ENCODE peak calls at places on chromosomes 6 and 20, in seven cellular contexts. L, G, U, W, C, Y and A are unnamed samples.

GRCh38 chr6:166259296-166259977 is 48.8 kb downstream of the PRR18 start:
- DNase-seq in U (no peak), C (no peak), Y (no peak), W (peak), L (no peak), G (no peak), A (no peak)

GRCh38 chr20:32482251-32483220 is 102.6 kb downstream of the NOL4L start:
- DNase-seq in Y (peak), G (peak), C (peak), L (peak), W (peak), U (no peak), A (no peak)

GRCh38 chr6:88165877-88166492 is at the start of gene CNR1:
- DNase-seq in G (no peak), Y (peak), U (no peak), C (peak), W (peak), L (peak), A (no peak)

GRCh38 chr6:43383021-43383667 is 13.7 kb upstream of the ZNF318 start:
- DNase-seq in L (no peak), U (no peak), W (no peak), G (no peak), C (no peak), Y (no peak), A (peak)

GRCh38 chr20:39993737-39994136 is 695.3 kb downstream of the MAFB start:
- DNase-seq in U (no peak), G (no peak), W (no peak), L (peak), C (no peak), Y (no peak), A (no peak)

GRCh38 chr6:103273048-103273447 is 1586.7 kb downstream of the HACE1 start:
- DNase-seq in L (peak), C (no peak), U (no peak), G (no peak), Y (no peak), W (peak), A (no peak)

GRCh38 chr20:40319056-40319455 is 370.0 kb downstream of the MAFB start:
- DNase-seq in L (no peak), U (no peak), G (no peak), C (no peak), W (no peak), Y (no peak), A (no peak)

GRCh38 chr20:15756001-15756400 is 817.2 kb downstream of the KIF16B start:
- DNase-seq in L (no peak), Y (no peak), G (no peak), C (no peak), W (no peak), U (no peak), A (no peak)

GRCh38 chr6:139653136-139653535 is 278.7 kb upstream of the CITED2 start:
- DNase-seq in G (no peak), Y (no peak), W (peak), L (peak), C (no peak), U (no peak), A (no peak)

GRCh38 chr20:12201289-12201991 is 283.7 kb downstream of the BTBD3 start:
- DNase-seq in G (no peak), U (no peak), Y (no peak), C (no peak), W (no peak), L (no peak), A (peak)

GRCh38 chr20:37484386-37484785 is 36.7 kb upstream of the NNAT start:
- DNase-seq in G (peak), L (no peak), Y (no peak), C (no peak), W (no peak), U (no peak), A (no peak)

GRCh38 chr20:53949319-53949839 is 121.0 kb downstream of the BCAS1 start:
- DNase-seq in Y (no peak), U (no peak), L (no peak), G (peak), W (no peak), C (no peak), A (peak)

GRCh38 chr6:151592449-151593169 is 98.8 kb downstream of the CCDC170 start:
- DNase-seq in L (no peak), U (no peak), C (no peak), Y (peak), W (no peak), G (no peak), A (no peak)

GRCh38 chr20:11721411-11721810 is 196.3 kb upstream of the BTBD3 start:
- DNase-seq in G (no peak), W (no peak), L (no peak), Y (no peak), U (no peak), C (no peak), A (no peak)

GRCh38 chr20:2101057-2101934 is at the start of gene STK35:
- DNase-seq in W (peak), C (peak), Y (peak), L (no peak), U (peak), G (peak), A (no peak)

GRCh38 chr6:158653577-158654354 is 3.9 kb downstream of the SYTL3 start:
- DNase-seq in U (no peak), G (no peak), L (peak), C (no peak), W (no peak), Y (peak), A (peak)

GRCh38 chr20:7858851-7859250 is 81.4 kb downstream of the HAO1 start:
- DNase-seq in G (no peak), Y (no peak), L (no peak), C (no peak), U (no peak), W (no peak), A (peak)

GRCh38 chr6:170236131-170236851 is 54.6 kb downstream of the DLL1 start:
- DNase-seq in W (no peak), L (no peak), G (peak), U (no peak), Y (no peak), C (no peak), A (no peak)

GRCh38 chr6:154057098-154057497 is 18.1 kb downstream of the OPRM1 start:
- DNase-seq in C (no peak), G (no peak), L (no peak), Y (no peak), U (no peak), W (no peak), A (no peak)

GRCh38 chr6:142819603-142820335 is 125.2 kb downstream of the HIVEP2 start:
- DNase-seq in Y (no peak), L (no peak), W (no peak), C (no peak), G (no peak), U (no peak), A (peak)

GRCh38 chr6:108581237-108581931 is 20.7 kb downstream of the FOXO3 start:
- DNase-seq in Y (peak), U (no peak), C (peak), G (no peak), L (no peak), W (no peak), A (peak)

DNA sequence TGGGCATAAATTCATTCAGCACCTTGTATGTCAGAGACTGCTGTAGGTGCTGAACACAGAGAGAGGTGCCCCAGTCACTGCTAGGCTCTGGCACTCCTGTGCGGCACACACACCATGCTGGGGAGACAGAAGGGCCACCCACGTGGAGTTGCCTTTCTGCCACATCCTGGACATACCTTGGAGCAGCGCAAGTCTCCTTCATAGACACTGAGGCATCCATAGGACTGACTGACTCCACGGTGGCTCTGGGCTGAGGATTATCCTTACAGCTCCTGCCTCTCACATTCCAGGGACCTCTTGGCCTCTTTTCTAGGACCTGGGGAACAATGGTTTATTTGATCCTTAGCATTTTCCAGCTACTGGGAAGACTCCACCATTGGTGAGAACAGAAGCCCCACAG is 26.0 kb upstream of the SLC22A23 start:
- DNase-seq in Y (no peak), G (no peak), W (no peak), L (no peak), C (no peak), U (no peak), A (no peak)
- TF ChIP-seq CTCF in Y (no peak), G (no peak), W (no peak), L (no peak), C (no peak), U (no peak), A (no peak)

DNA sequence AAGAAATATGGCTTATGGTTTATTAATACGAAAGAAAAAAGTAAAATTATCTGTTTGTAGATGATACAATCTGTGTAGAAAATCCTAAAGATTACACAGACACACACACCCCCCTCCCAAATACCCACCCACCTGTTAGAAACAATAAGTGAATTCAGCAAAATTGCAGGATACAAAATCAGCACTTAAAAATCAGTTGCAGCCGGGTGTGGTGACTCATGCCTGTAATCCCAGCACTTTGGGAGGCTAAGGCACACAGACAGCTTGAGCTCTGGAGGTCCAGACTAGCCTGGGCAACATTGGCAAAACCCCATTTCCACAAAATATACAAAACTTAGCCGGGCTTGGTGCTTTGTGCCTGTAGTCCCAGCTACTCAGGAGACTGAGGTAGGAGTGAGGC is 42.3 kb downstream of the NINL start:
- DNase-seq in C (no peak), G (no peak), W (no peak), U (no peak), L (no peak), Y (no peak), A (peak)
- H3K4me3 ChIP-seq in C (no peak), G (no peak), W (no peak), U (no peak), L (no peak), Y (no peak), A (no peak)

DNA sequence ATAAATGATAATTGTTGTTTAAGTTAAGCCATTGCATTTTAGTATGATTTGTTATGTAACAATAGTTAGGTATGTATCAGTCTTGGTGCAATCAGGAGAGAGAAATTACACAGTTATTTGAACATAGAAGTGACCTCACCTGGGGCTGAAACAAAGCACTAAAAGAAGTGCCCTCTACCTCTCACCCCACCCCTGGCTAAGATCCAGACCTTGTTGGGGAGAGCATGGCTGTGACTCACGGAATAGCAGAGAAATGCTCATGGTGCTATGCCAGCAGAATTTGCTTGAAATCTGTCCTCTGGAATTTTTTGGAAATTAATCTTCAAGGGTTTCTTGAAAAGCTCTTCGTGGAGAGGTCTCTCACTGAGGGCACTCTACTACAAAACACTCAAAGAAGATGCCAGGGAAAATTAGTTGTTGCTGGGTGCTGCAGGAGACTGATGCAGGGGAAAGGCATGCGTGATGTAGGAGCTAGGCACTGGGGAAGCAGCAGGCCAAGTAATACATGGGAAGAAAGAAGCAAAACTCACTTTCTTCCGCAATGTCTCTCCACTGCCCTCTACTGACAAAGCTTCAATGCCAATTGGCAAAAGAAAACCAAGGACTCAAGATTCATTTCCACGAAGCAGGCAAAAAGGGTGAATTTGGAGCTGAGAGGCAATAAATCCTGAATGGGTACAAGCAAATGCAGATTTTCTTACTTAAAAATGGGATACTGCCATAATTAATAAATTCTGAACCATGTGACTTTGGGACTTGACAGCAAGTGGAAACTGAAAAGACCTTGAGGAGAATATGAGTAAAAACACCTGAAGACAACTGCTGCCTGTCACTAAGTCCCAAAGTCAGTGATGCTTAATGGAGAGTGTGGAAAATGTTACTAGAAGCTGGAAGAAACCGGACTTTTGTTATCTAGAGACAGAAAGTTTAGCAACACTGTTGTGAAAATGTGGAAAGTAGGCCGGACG is 136.3 kb upstream of the ZNF184 start:
- DNase-seq in G (peak), Y (peak), U (no peak), W (peak), C (no peak), L (peak), A (peak)
- TF ChIP-seq CTCF in G (peak), Y (peak), U (no peak), W (peak), C (no peak), L (peak), A (peak)

DNA sequence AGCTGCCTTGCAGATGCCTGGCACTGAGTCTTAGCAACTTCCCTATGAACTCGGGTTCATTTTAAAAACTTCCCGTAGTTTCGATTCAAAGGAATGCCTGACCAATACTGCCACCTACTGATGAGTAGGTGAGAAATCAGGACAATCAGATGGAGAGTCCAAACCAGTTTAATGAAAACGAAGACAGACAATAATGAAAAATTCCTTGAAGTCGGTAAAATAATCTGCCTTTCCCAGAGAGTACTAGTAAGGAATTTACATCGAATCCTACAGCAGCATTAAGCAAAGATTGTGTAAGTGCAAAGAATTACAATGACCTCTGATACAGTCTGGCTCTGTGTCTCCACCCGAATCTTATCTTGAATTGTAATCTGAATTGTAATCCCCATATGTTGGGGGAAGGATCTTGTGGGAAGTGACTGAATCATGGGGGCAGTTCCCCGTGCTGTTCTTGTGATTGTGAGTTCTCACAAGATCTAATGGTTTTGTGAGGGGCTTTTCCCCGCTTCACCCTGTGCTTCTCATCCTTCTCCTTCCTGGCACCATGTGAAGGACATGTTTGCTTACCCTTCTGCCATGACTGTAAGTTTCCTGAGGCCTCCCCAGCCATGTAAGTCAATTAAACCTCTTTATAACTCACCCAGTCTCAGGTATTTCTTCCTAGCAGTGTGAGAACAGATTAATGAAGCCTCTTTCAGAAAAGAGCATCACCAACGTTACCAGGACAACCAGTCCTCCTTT is 134.4 kb downstream of the ARHGAP18 start:
- DNase-seq in W (peak), C (no peak), Y (no peak), G (no peak), L (peak), U (no peak), A (peak)
- H3K4me3 ChIP-seq in W (no peak), C (peak), Y (no peak), G (no peak), L (no peak), U (peak), A (no peak)

DNA sequence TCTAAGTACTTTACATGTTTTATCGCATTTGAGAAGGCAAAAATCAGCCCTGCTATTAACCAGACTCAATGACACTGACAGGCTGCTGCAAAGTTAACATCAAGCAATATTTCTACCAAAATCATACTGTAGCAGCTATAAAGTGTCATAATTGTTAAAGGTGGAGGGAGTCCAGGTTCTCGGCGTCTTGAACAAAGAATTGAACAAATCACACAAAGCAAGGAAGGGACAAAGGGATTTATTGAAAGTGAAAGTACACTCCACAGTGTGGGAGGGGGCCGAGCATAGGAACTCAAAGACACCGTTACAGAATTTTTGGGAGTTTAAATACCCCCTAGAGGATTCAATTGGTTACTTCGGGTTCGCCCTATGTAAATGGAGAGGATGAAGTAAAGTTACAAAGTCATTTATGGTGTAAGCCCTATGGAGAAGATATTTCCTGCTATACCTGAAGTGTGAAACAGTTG is 12.9 kb upstream of the ZNF391 start:
- DNase-seq in W (peak), L (peak), U (no peak), Y (no peak), C (no peak), G (no peak), A (peak)
- TF ChIP-seq CTCF in W (peak), L (peak), U (no peak), Y (no peak), C (no peak), G (no peak), A (no peak)

GRCh38 chr6:34697904-34698557 is 1.5 kb upstream of the ILRUN start:
- DNase-seq in C (no peak), G (no peak), U (no peak), W (no peak), Y (no peak), L (no peak), A (no peak)
- H3K4me3 ChIP-seq in C (no peak), G (no peak), U (no peak), W (no peak), Y (no peak), L (no peak), A (no peak)